ENCODE peak calls at places on chromosomes 11 and 22, in four cellular contexts. Q is H7, F is gastrocnemius medialis, M is endodermal cell. S is an unnamed sample. For H3K36me3, the result is how much of the 10 kb centered on the place peaks cover.

GRCh38 chr11:120564573-120565301 is 53.2 kb downstream of the GRIK4 start:
- DNase-seq in F (no peak), Q (peak), M (peak), S (no peak)

GRCh38 chr11:72951193-72951592 is 137.0 kb downstream of the ATG16L2 start:
- DNase-seq in F (no peak), Q (no peak), M (no peak), S (no peak)

GRCh38 chr11:72786305-72787261 is 7.3 kb downstream of the STARD10 start:
- DNase-seq in M (no peak), Q (peak), F (no peak), S (no peak)

GRCh38 chr11:34425863-34426262 is 12.9 kb upstream of the CAT start:
- DNase-seq in M (no peak), F (no peak), Q (no peak), S (no peak)

GRCh38 chr11:10528121-10528520 is 12.9 kb downstream of the RNF141 start:
- DNase-seq in M (no peak), Q (no peak), F (no peak), S (no peak)

GRCh38 chr11:72712168-72712721 is 38.0 kb upstream of the PDE2A start:
- DNase-seq in Q (peak), F (peak), M (no peak), S (no peak)

GRCh38 chr11:2511421-2512369 is 66.9 kb downstream of the KCNQ1 start:
- DNase-seq in F (no peak), M (no peak), Q (peak), S (no peak)

GRCh38 chr11:57251491-57252104 is 14.5 kb upstream of the APLNR start:
- DNase-seq in F (peak), Q (no peak), M (no peak), S (no peak)

GRCh38 chr11:62646825-62647608 is 604 bp upstream of the GANAB start:
- DNase-seq in Q (no peak), F (no peak), M (peak), S (no peak)
- H3K4me3 ChIP-seq in Q (peak), F (peak), M (no peak), S (no peak)

GRCh38 chr11:3669128-3669527 is 2.1 kb downstream of the CHRNA10 start:
- DNase-seq in F (no peak), Q (no peak), M (no peak), S (no peak)
- H3K36me3 ChIP-seq in F (half or more), Q (under half), M (under half), S (half or more)

DNA sequence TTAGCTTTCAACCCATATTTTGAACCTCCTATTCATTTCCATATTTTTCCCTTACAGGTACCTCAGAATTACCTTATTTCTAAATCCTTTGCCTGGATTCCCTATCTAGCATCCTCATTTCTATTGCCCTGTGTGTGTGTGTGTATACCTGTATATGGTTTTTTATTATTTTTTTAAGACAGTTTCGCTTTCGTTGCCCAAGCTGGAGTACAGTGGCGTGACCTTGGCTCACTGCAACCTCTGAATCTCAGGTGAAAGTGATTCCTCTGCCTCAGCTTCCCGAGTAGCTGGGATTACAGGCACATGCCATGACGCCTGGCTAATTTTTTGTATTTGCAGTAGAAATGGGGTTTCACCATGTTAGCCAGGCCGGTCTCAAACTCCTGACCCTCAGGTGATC is 12.6 kb downstream of the HIPK3 start:
- DNase-seq in M (no peak), Q (no peak), F (no peak), S (no peak)
- H3K4me3 ChIP-seq in M (no peak), Q (no peak), F (no peak), S (no peak)

GRCh38 chr11:46877580-46877979 is 31.5 kb upstream of the CKAP5 start:
- DNase-seq in M (no peak), Q (no peak), F (no peak), S (no peak)
- H3K36me3 ChIP-seq in M (under half), Q (under half), F (half or more), S (under half)

DNA sequence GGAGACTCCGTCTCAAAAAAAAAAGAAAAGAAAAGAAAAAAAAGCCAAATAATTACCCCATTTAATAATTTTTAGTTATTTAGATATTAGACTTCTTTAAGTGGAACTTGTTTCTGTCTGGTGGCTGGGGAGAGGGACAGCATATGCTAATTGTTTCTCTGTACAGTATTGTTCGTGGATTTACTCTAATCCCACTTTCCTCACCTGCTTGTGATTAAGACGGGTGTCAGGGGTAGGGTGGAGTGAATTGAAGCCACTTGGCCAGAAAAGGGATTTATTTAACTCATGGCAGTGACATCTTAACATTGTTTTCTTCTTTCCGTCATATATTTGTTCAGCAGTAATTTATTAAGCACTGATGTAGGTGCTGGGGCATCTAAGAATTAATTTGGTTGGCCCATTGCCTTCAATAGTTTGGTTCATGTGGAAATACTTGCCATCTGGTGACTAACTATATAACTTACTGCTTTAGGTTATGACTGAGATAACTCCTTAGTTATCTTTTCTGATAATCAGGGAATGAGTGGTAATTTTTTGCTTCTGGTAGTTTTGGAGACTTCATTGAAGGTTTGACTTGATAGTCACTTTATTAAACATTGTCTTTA is 4.6 kb downstream of the TNRC6B start:
- DNase-seq in F (no peak), M (no peak), Q (no peak), S (no peak)
- H3K4me3 ChIP-seq in F (no peak), M (peak), Q (no peak), S (peak)

DNA sequence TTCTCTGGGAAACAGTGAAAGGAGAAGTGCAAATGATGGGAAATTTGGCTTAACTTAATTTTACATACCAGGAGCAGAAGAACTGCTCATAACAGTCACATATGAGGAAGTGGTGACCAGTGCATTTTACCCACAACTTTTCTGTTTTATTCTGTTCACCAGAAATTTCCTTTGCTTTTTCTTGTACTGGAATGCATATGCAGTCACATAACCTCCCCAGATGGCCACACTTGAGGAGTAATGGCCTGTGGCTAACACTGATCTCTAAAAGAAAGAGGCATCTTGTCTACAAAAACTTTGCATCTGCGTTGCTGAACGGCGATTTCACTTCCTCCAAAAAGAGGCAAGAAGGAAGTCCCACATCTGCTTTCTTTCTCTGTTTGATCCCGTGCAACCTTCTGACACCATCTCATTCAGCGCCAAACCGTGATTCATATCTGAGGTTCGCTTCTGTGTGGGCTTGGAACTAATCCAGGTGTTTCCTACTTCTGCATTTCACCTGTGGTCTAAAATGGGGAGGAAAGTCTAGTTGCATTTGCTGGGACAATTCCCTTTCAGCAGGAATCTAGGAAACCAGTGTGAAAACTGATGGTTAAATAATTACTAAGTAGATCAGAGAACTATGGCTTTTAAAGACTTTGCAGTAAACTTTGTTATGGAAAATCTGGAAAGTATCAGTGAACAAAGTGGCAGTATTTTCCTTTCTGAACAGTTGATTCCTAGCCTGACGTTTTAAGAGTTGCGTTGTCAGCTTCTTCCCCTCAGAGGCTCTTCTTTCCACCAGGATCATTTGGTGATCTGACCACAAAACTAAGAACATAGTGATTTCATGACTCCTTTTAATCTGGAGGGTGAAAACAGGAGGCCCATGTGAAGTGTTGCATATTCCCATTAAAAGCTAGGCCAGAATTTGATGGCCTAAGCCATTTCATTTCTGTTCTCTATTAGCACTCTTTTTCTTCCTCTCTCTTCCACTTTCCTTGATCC is 4.2 kb upstream of the MPEG1 start:
- DNase-seq in F (peak), Q (no peak), M (no peak), S (no peak)
- H3K36me3 ChIP-seq in F (under half), Q (under half), M (under half), S (under half)

DNA sequence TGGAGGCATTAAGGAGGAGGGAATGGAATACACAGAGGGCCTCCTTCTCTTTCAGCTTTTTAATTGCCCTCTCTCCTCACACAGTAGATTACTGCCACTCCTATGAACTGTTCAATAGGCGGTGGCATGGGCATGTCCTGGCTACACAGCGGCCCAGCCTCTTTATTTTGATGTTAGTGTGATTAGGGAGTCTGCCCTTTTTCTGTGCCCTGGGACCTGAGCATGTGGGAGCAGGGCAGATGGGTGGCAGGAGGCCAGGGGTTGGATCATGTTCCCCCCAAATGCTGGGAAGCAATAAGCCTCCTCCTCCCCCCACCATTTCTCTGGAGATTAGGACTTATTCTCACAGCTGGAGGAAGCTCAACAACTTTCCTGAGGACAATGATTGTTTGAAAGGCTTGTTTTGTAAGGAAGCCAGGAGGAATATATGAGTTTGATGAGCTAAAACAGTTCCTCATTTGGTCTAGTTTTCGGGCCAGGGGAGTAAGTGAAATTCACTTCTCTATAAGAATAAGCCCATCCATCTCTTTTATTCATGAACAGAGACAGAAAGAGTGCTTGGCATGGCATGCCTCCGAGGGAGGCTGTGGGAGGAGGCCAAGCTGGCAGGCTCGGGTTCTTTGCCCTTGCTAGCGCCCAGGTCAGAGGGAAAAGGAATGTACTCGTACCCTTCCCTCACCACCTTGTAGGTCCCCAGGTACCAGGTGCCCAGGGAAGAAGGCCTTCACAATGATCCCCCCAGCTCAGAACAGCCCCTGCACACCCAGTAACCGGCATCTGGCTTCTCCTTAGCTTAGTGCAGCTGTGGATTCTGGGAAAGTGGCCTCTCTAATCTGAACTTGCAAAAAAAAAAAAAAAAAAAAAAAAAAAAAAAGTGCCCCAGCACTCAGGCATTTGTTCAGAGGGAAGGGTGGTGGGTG is 1.0 kb downstream of the HEPN1 start:
- DNase-seq in Q (no peak), M (no peak), F (no peak), S (no peak)
- H3K4me3 ChIP-seq in Q (peak), M (peak), F (peak), S (peak)

GRCh38 chr11:47415949-47416472 is 7.6 kb downstream of the SLC39A13 start:
- DNase-seq in Q (peak), F (peak), M (peak), S (no peak)
- H3K36me3 ChIP-seq in Q (under half), F (under half), M (under half), S (half or more)

GRCh38 chr11:104165014-104165413 is 1.1 kb upstream of the PDGFD start:
- DNase-seq in Q (no peak), M (no peak), F (no peak), S (no peak)

GRCh38 chr11:104161751-104162450 is 2.0 kb downstream of the PDGFD start:
- DNase-seq in F (no peak), M (no peak), Q (no peak), S (no peak)

GRCh38 chr11:104164028-104164520 is at the start of gene PDGFD:
- DNase-seq in F (peak), Q (peak), M (peak), S (no peak)

GRCh38 chr11:104159356-104159755 is 4.6 kb downstream of the PDGFD start:
- DNase-seq in F (no peak), M (no peak), Q (no peak), S (no peak)

GRCh38 chr11:104163100-104164027 is 583 bp downstream of the PDGFD start:
- DNase-seq in F (no peak), M (peak), Q (peak), S (no peak)
- H3K4me3 ChIP-seq in F (peak), M (peak), Q (peak), S (no peak)

DNA sequence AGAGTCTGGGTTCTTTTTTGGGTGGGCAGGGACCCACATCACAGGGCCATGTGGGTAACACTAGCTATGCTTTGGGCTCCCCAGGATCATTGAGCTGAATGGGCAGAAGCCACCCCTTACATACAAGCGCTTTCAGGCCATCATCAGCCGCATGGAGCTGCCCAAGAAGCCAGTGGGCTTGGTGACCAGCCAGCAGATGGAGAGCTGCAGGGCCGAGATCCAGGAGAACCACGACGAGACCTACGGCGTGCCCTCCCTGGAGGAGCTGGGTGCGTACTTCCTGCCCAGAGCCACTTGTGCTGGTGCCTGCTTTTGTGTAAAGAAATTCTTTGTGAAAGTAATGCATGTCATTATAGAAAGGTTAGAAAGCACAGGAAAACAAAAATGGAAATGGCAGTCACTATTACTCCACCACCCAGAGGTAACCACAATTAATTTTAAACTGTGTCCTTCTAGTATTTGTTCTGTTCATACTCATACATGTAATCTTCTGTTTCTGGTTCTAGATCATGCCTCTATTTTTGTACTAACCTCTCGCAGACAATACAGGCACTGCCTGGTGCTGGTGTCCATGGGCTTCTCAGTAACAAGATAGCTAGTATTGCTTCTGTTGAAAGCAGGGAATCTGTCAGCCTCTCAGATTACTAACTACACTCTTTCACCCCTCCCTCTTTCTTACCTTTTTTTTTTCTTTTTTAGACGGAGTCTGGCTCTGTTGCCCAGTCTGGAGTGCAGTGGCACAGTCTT is 13.7 kb downstream of the CRY2 start:
- DNase-seq in M (no peak), Q (no peak), F (peak), S (no peak)
- H3K36me3 ChIP-seq in M (half or more), Q (under half), F (under half), S (half or more)

S was measured in effector memory CD4-positive, alpha-beta T cell.